ENCODE peak calls at places on chromosome 3, in five cellular contexts. S, E, D, R and K are unnamed samples.

GRCh38 chr3:18556503-18556902 is 131.4 kb upstream of the SATB1 start:
- DNase-seq in S (no peak), E (no peak), D (peak), R (no peak), K (no peak)

GRCh38 chr3:113261996-113262665 is 50.8 kb downstream of the BOC start:
- DNase-seq in S (no peak), E (no peak), D (no peak), R (peak), K (no peak)

GRCh38 chr3:142385078-142385477 is 62.8 kb downstream of the XRN1 start:
- DNase-seq in S (no peak), E (no peak), D (no peak), R (no peak), K (no peak)

GRCh38 chr3:137938876-137939275 is 71.1 kb upstream of the CLDN18 start:
- DNase-seq in S (no peak), E (no peak), D (no peak), R (no peak), K (no peak)

GRCh38 chr3:46935168-46935858 is 41.2 kb downstream of the CCDC12 start:
- DNase-seq in S (peak), E (peak), D (no peak), R (peak), K (no peak)

GRCh38 chr3:27861047-27862036 is 139.2 kb upstream of the EOMES start:
- DNase-seq in S (no peak), E (no peak), D (no peak), R (no peak), K (no peak)

GRCh38 chr3:58164199-58164879 is 46.4 kb downstream of the DNASE1L3 start:
- DNase-seq in S (no peak), E (peak), D (no peak), R (no peak), K (no peak)

GRCh38 chr3:118987466-118987865 is 47.2 kb downstream of the IGSF11 start:
- DNase-seq in S (no peak), E (no peak), D (no peak), R (no peak), K (no peak)

GRCh38 chr3:129184396-129184656 is 630 bp upstream of the CNBP start:
- DNase-seq in S (peak), E (peak), D (no peak), R (peak), K (no peak)

GRCh38 chr3:138686771-138687221 is 78.2 kb downstream of the FAIM start:
- DNase-seq in S (no peak), E (no peak), D (peak), R (peak), K (no peak)

GRCh38 chr3:103786296-103786695 is 1351.5 kb downstream of the ZPLD1 start:
- DNase-seq in S (no peak), E (no peak), D (no peak), R (no peak), K (no peak)

GRCh38 chr3:128133273-128133883 is 9.8 kb upstream of the RUVBL1 start:
- DNase-seq in S (no peak), E (peak), D (no peak), R (peak), K (no peak)

GRCh38 chr3:47912006-47912504 is 104.2 kb downstream of the MAP4 start:
- DNase-seq in S (no peak), E (no peak), D (no peak), R (no peak), K (no peak)

GRCh38 chr3:159929181-159929893 is 59.3 kb upstream of the IL12A start:
- DNase-seq in S (no peak), E (no peak), D (no peak), R (peak), K (peak)

GRCh38 chr3:123783050-123783724 is 100.9 kb downstream of the MYLK start:
- DNase-seq in S (no peak), E (no peak), D (no peak), R (peak), K (no peak)

GRCh38 chr3:125512135-125512920 is 7.7 kb downstream of the SNX4 start:
- DNase-seq in S (peak), E (peak), D (peak), R (no peak), K (no peak)

GRCh38 chr3:48656061-48656840 is 6.4 kb downstream of the CELSR3 start:
- DNase-seq in S (no peak), E (peak), D (no peak), R (peak), K (peak)

GRCh38 chr3:13229291-13229949 is 156.2 kb upstream of the IQSEC1 start:
- DNase-seq in S (peak), E (peak), D (peak), R (peak), K (peak)

GRCh38 chr3:111729087-111729846 is 129.8 kb upstream of the PHLDB2 start:
- DNase-seq in S (no peak), E (no peak), D (no peak), R (no peak), K (no peak)

GRCh38 chr3:33091746-33092145 is 5.2 kb downstream of the GLB1 start:
- DNase-seq in S (peak), E (no peak), D (no peak), R (no peak), K (no peak)

GRCh38 chr3:64341355-64341754 is 116.1 kb upstream of the PRICKLE2 start:
- DNase-seq in S (no peak), E (no peak), D (no peak), R (no peak), K (no peak)

GRCh38 chr3:142963266-142964149 is at the start of gene PAQR9:
- DNase-seq in S (peak), E (peak), D (no peak), R (peak), K (no peak)

GRCh38 chr3:194773666-194774455 is 88.2 kb downstream of the FAM43A start:
- DNase-seq in S (no peak), E (no peak), D (no peak), R (no peak), K (no peak)

GRCh38 chr3:53544357-53544756 is 49.9 kb downstream of the CACNA1D start:
- DNase-seq in S (no peak), E (no peak), D (no peak), R (no peak), K (no peak)

GRCh38 chr3:63896332-63897034 is 15.7 kb downstream of the SCAANT1 start:
- DNase-seq in S (no peak), E (no peak), D (no peak), R (no peak), K (no peak)

GRCh38 chr3:147419062-147419701 is 10.0 kb downstream of the ZIC1 start:
- DNase-seq in S (peak), E (peak), D (no peak), R (no peak), K (no peak)

GRCh38 chr3:142509079-142509478 is 61.2 kb upstream of the XRN1 start:
- DNase-seq in S (no peak), E (no peak), D (no peak), R (no peak), K (no peak)

GRCh38 chr3:106007512-106007911 is 138.7 kb upstream of the CBLB start:
- DNase-seq in S (no peak), E (no peak), D (no peak), R (no peak), K (no peak)

GRCh38 chr3:124615896-124616543 is 114.2 kb upstream of the UMPS start:
- DNase-seq in S (no peak), E (no peak), D (no peak), R (no peak), K (no peak)

GRCh38 chr3:55292360-55292759 is 194.7 kb downstream of the WNT5A start:
- DNase-seq in S (no peak), E (no peak), D (no peak), R (no peak), K (no peak)

GRCh38 chr3:127483902-127484591 is 106.5 kb downstream of the TPRA1 start:
- DNase-seq in S (no peak), E (no peak), D (peak), R (no peak), K (peak)

GRCh38 chr3:122560680-122561079 is 3.4 kb downstream of the PARP9 start:
- DNase-seq in S (peak), E (peak), D (peak), R (peak), K (peak)

GRCh38 chr3:12972791-12973702 is 100.2 kb downstream of the IQSEC1 start:
- DNase-seq in S (no peak), E (no peak), D (no peak), R (no peak), K (no peak)

GRCh38 chr3:195441051-195441450 is 1.8 kb downstream of the ACAP2 start:
- DNase-seq in S (no peak), E (no peak), D (no peak), R (no peak), K (no peak)

GRCh38 chr3:126130081-126130855 is 46.3 kb upstream of the SLC41A3 start:
- DNase-seq in S (no peak), E (peak), D (no peak), R (no peak), K (peak)

GRCh38 chr3:37161351-37161750 is 13.0 kb downstream of the LRRFIP2 start:
- DNase-seq in S (no peak), E (no peak), D (no peak), R (no peak), K (no peak)

GRCh38 chr3:37163262-37164020 is 10.9 kb downstream of the LRRFIP2 start:
- DNase-seq in S (no peak), E (peak), D (no peak), R (no peak), K (no peak)

GRCh38 chr3:37162501-37163245 is 11.7 kb downstream of the LRRFIP2 start:
- DNase-seq in S (no peak), E (no peak), D (no peak), R (no peak), K (no peak)
- TF ChIP-seq GABPA in S (no peak), E (no peak), D (no peak), R (no peak), K (no peak)

DNA sequence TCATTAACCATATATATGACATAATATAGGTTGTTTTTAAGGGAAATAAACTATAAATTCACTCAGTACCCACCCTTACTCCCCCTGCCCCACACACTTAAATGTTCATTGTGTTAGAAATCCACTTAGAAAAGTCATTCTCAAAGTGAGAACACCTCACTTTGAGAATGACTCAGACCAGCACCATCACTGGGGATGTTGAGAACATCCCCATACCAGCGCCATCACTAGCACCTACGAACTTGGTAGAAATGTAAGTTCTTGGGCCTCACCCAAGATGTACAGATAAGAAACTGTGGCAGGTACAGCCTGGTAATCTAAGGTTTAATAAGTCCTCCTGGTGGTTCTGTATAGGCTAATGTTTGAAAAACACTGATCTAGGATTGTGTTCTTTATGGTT is 362.6 kb downstream of the LPP start:
- DNase-seq in S (no peak), E (no peak), D (no peak), R (no peak), K (no peak)
- TF ChIP-seq REST in S (no peak), E (no peak), D (no peak), R (no peak), K (no peak)

GRCh38 chr3:172078721-172079120 is 39.3 kb downstream of the FNDC3B start:
- DNase-seq in S (no peak), E (no peak), D (no peak), R (no peak), K (no peak)

GRCh38 chr3:172076212-172076611 is 36.8 kb downstream of the FNDC3B start:
- DNase-seq in S (no peak), E (no peak), D (no peak), R (no peak), K (no peak)

GRCh38 chr3:172079326-172079976 is 40.1 kb downstream of the FNDC3B start:
- DNase-seq in S (no peak), E (no peak), D (no peak), R (no peak), K (no peak)

GRCh38 chr3:172078244-172078643 is 38.9 kb downstream of the FNDC3B start:
- DNase-seq in S (no peak), E (no peak), D (no peak), R (peak), K (no peak)

DNA sequence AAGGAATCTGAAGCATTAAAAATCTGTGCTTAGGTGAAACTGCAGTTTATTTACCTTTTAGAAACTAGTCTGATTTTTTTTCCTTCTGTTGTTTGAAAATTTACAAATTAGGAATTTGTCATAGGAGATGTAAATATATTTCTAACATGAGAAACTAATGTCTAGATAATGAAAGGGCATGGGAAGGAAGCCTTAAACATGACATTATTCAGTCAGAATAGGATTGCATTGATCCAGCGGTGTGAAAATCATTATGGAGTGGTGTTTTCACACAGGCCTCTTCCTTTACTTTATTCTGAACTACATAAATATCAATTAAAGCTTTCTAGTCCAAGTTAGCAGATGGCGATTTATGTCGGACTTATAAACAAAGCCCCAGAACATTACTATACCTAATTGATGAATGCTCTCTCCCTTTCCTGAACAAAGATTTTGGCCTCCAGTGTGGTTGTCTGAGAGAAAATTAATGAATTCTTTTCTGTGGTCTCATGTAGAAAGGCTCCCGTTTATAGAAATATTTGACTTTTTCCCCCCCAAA is 37.9 kb downstream of the FNDC3B start:
- DNase-seq in S (no peak), E (no peak), D (no peak), R (no peak), K (no peak)
- TF ChIP-seq GABPA in S (no peak), E (no peak), D (no peak), R (no peak), K (no peak)

DNA sequence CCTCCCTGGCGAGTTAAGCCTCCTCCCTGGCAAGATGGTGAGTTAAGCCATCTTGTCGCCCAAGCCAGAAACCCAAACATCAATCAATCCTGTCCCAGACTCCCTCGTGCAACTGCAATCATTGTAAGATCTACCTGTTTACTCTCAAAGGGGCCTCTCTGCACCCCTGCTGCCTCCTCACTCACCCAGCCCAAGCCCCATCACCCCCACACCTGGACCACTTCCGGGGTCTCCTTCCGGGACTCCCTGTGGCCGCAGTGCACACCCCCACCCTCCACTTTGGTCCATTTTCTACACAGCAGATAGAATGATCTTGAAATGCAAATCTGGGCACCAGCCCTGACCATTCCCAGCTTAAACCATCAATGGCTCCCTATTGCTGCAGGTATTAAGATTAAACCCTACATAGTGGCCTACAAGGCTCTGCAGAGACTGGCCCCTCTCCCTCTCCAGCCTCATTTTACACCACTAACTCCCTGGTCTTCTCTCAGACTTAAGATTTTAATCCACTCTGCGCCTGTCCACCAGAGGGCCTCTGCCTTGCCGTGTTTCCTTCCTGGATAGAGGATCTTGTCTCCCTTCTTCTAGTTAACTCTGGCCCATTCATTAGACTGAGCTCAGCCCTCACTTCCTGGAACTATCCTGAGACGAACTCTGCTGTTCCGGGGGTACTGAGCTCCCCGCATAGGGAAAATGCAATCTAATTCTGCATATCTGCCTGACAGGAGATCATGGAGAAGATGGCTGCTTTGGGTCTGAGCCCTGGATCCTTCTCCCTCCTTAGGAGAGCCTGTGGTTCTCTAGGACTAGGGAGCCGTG is 41.9 kb upstream of the SLC6A1 start:
- DNase-seq in S (peak), E (peak), D (no peak), R (peak), K (no peak)
- TF ChIP-seq REST in S (no peak), E (no peak), D (no peak), R (no peak), K (no peak)

GRCh38 chr3:163785693-163786092 is 1292.6 kb downstream of the SI start:
- DNase-seq in S (no peak), E (peak), D (no peak), R (no peak), K (no peak)
- TF ChIP-seq GABPA in S (no peak), E (no peak), D (no peak), R (no peak), K (no peak)

DNA sequence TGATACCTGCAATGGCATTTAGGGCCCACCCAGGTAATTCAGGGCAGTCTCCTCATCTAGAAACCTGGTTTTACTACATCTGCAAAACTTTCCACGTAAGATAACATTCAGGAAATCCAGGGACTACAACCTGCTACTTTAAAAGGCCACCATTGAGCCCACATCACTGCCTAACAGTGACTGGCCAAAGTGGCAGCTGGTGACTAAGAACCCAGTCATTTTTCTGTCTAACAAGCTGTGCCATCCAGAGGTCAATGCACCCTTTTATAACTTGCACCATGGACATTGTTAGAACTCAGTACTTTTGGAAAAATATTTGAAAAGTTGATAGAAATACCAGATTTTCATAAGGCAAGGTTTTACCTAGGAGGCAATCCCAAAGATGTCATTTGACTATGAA is 492.4 kb downstream of the OTOL1 start:
- DNase-seq in S (no peak), E (no peak), D (no peak), R (no peak), K (no peak)
- TF ChIP-seq REST in S (no peak), E (no peak), D (no peak), R (no peak), K (no peak)

GRCh38 chr3:8662594-8662993 is 18.0 kb upstream of the SSUH2 start:
- DNase-seq in S (no peak), E (peak), D (no peak), R (no peak), K (no peak)
- TF ChIP-seq GABPA in S (no peak), E (no peak), D (no peak), R (no peak), K (no peak)

DNA sequence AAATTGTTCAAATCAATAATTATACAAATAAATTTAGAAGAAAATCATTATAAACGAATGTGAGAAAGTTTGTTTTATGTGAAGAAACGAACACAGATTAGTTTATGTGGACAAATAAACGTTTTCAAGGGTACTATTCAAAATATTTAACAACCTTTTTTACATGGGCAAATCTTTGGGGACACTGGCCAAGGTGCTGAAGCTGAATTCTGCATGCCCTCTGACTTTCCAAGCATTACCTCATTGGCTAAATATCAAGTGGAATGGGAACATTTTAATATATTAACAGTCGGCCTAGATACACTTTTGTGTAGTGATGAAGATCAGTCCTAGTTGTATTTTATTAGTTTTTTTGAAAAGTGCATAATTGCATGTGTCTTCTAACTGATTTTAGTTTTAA is 636.4 kb upstream of the DPPA4 start:
- DNase-seq in S (no peak), E (no peak), D (no peak), R (no peak), K (no peak)
- TF ChIP-seq REST in S (no peak), E (peak), D (peak), R (no peak), K (peak)